ENCODE peak calls at places on chromosome 6, in nine cellular contexts. K, O, X, W, C, J, E, R and T are unnamed samples.

GRCh38 chr6:118551063-118551672 is 3.1 kb downstream of the PLN start:
- DNase-seq in K (peak; percentile 48), O (peak; percentile 10), X (peak; percentile 49), W (no peak), C (no peak), J (no peak), E (no peak), R (peak; percentile 2), T (no peak)

GRCh38 chr6:150250826-150251225 is 108.0 kb downstream of the PPP1R14C start:
- DNase-seq in K (no peak), O (no peak), X (peak; percentile 5), W (no peak), C (no peak), J (no peak), E (peak; percentile 64), R (no peak), T (no peak)

GRCh38 chr6:31972709-31973350 is 892 bp upstream of the DXO start:
- DNase-seq in K (no peak), O (no peak), X (peak; percentile 42), W (no peak), C (no peak), J (no peak), E (no peak), R (no peak), T (no peak)

GRCh38 chr6:99434702-99435530 is 9.8 kb upstream of the PNISR start:
- DNase-seq in K (peak; percentile 12), O (no peak), X (peak; percentile 30), W (no peak), C (no peak), J (no peak), E (no peak), R (no peak), T (no peak)

GRCh38 chr6:71079707-71080106 is 122.8 kb upstream of the B3GAT2 start:
- DNase-seq in K (no peak), O (no peak), X (peak; percentile 28), W (no peak), C (no peak), J (no peak), E (no peak), R (no peak), T (no peak)

GRCh38 chr6:12113190-12113578 is 101.1 kb downstream of the HIVEP1 start:
- DNase-seq in K (no peak), O (no peak), X (peak; percentile 79), W (no peak), C (no peak), J (no peak), E (no peak), R (no peak), T (no peak)

GRCh38 chr6:56517155-56517745 is 125.4 kb downstream of the DST start:
- DNase-seq in K (no peak), O (no peak), X (no peak), W (no peak), C (no peak), J (no peak), E (no peak), R (no peak), T (no peak)

GRCh38 chr6:39453236-39453635 is 130.7 kb upstream of the KCNK16 start:
- DNase-seq in K (no peak), O (no peak), X (peak; percentile 73), W (no peak), C (no peak), J (no peak), E (no peak), R (no peak), T (no peak)

GRCh38 chr6:84774174-84775158 is 10.1 kb upstream of the TBX18 start:
- DNase-seq in K (no peak), O (no peak), X (peak; percentile 46), W (no peak), C (peak; percentile 19), J (peak; percentile 45), E (peak; percentile 93), R (no peak), T (no peak)

GRCh38 chr6:111061493-111061892 is 25.8 kb upstream of the SLC16A10 start:
- DNase-seq in K (no peak), O (no peak), X (peak; percentile 46), W (no peak), C (no peak), J (no peak), E (no peak), R (no peak), T (no peak)

GRCh38 chr6:35611235-35611634 is 77.5 kb downstream of the FKBP5 start:
- DNase-seq in K (no peak), O (peak; percentile 44), X (peak; percentile 34), W (no peak), C (no peak), J (no peak), E (peak; percentile 54), R (no peak), T (no peak)

GRCh38 chr6:117451607-117452164 is 25.9 kb upstream of the ROS1 start:
- DNase-seq in K (no peak), O (no peak), X (no peak), W (no peak), C (no peak), J (no peak), E (no peak), R (no peak), T (no peak)

GRCh38 chr6:130675072-130675471 is 152.1 kb upstream of the SMLR1 start:
- DNase-seq in K (no peak), O (no peak), X (peak; percentile 81), W (no peak), C (no peak), J (no peak), E (no peak), R (no peak), T (no peak)

GRCh38 chr6:106631356-106631755 is 2.0 kb downstream of the QRSL1 start:
- DNase-seq in K (no peak), O (no peak), X (peak; percentile 31), W (no peak), C (no peak), J (peak; percentile 7), E (no peak), R (no peak), T (no peak)

GRCh38 chr6:116616757-116617093 is 446 bp downstream of the RSPH4A start:
- DNase-seq in K (peak; percentile 39), O (no peak), X (no peak), W (no peak), C (peak; percentile 33), J (peak; percentile 10), E (no peak), R (no peak), T (no peak)

GRCh38 chr6:44128020-44128917 is 915 bp downstream of the TMEM63B start:
- DNase-seq in K (peak; percentile 49), O (no peak), X (peak; percentile 44), W (no peak), C (peak; percentile 50), J (peak; percentile 41), E (peak; percentile 80), R (peak; percentile 64), T (no peak)

GRCh38 chr6:107361568-107362270 is 97.6 kb downstream of the PDSS2 start:
- DNase-seq in K (no peak), O (no peak), X (peak; percentile 65), W (no peak), C (no peak), J (no peak), E (peak; percentile 53), R (no peak), T (no peak)

GRCh38 chr6:149903938-149904611 is 6.2 kb upstream of the RAET1E start:
- DNase-seq in K (no peak), O (no peak), X (no peak), W (no peak), C (no peak), J (no peak), E (peak; percentile 72), R (no peak), T (no peak)